ENCODE peak calls at places on chromosome 15, in five cellular contexts. One of them, this sample, is unnamed.

GRCh38 chr15:93028632-93029612 is 60.1 kb downstream of the RGMA start:
- DNase-seq in nephron progenitor cell: no peak
- DNase-seq in mammary epithelial cell: peak
- DNase-seq in A549: no peak
- DNase-seq in heart left ventricle: peak
- DNase-seq in this sample: peak

GRCh38 chr15:31383150-31383549 is 56.5 kb downstream of the KLF13 start:
- DNase-seq in A549: no peak
- DNase-seq in heart left ventricle: no peak
- DNase-seq in nephron progenitor cell: no peak
- DNase-seq in mammary epithelial cell: no peak
- DNase-seq in this sample: no peak

GRCh38 chr15:63176302-63176701 is 13.1 kb upstream of the RAB8B start:
- DNase-seq in nephron progenitor cell: no peak
- DNase-seq in A549: no peak
- DNase-seq in mammary epithelial cell: peak
- DNase-seq in heart left ventricle: no peak
- DNase-seq in this sample: no peak

GRCh38 chr15:37764733-37765191 is 169.7 kb upstream of the TMCO5A start:
- DNase-seq in heart left ventricle: no peak
- DNase-seq in mammary epithelial cell: peak
- DNase-seq in nephron progenitor cell: peak
- DNase-seq in A549: peak
- DNase-seq in this sample: peak

GRCh38 chr15:63497642-63498100 is 6.7 kb upstream of the USP3 start:
- DNase-seq in mammary epithelial cell: no peak
- DNase-seq in nephron progenitor cell: no peak
- DNase-seq in A549: no peak
- DNase-seq in heart left ventricle: no peak
- DNase-seq in this sample: no peak

GRCh38 chr15:57932348-57932747 is 133.2 kb downstream of the ALDH1A2 start:
- DNase-seq in A549: no peak
- DNase-seq in heart left ventricle: no peak
- DNase-seq in nephron progenitor cell: no peak
- DNase-seq in mammary epithelial cell: no peak
- DNase-seq in this sample: no peak

GRCh38 chr15:73983211-73983727 is 8.8 kb downstream of the STOML1 start:
- DNase-seq in heart left ventricle: peak
- DNase-seq in mammary epithelial cell: peak
- DNase-seq in A549: no peak
- DNase-seq in nephron progenitor cell: no peak
- DNase-seq in this sample: peak

GRCh38 chr15:63948436-63948835 is 97.8 kb downstream of the DAPK2 start:
- DNase-seq in nephron progenitor cell: no peak
- DNase-seq in mammary epithelial cell: no peak
- DNase-seq in A549: no peak
- DNase-seq in heart left ventricle: no peak
- DNase-seq in this sample: no peak

GRCh38 chr15:48695088-48695834 is 49.8 kb upstream of the FBN1 start:
- DNase-seq in A549: no peak
- DNase-seq in nephron progenitor cell: no peak
- DNase-seq in heart left ventricle: no peak
- DNase-seq in mammary epithelial cell: peak
- DNase-seq in this sample: peak

GRCh38 chr15:79436037-79436780 is 4.1 kb downstream of the MINAR1 start:
- DNase-seq in mammary epithelial cell: no peak
- DNase-seq in nephron progenitor cell: no peak
- DNase-seq in heart left ventricle: no peak
- DNase-seq in A549: no peak
- DNase-seq in this sample: no peak
- TF ChIP-seq CTCF in mammary epithelial cell: no peak
- TF ChIP-seq CTCF in nephron progenitor cell: no peak
- TF ChIP-seq CTCF in heart left ventricle: no peak
- TF ChIP-seq CTCF in A549: no peak
- TF ChIP-seq CTCF in this sample: no peak

GRCh38 chr15:66707310-66708160 is 5.5 kb downstream of the SMAD6 start:
- DNase-seq in heart left ventricle: no peak
- DNase-seq in mammary epithelial cell: no peak
- DNase-seq in A549: peak
- DNase-seq in nephron progenitor cell: peak
- DNase-seq in this sample: no peak
- TF ChIP-seq CTCF in heart left ventricle: no peak
- TF ChIP-seq CTCF in mammary epithelial cell: no peak
- TF ChIP-seq CTCF in A549: peak
- TF ChIP-seq CTCF in nephron progenitor cell: peak
- TF ChIP-seq CTCF in this sample: no peak

DNA sequence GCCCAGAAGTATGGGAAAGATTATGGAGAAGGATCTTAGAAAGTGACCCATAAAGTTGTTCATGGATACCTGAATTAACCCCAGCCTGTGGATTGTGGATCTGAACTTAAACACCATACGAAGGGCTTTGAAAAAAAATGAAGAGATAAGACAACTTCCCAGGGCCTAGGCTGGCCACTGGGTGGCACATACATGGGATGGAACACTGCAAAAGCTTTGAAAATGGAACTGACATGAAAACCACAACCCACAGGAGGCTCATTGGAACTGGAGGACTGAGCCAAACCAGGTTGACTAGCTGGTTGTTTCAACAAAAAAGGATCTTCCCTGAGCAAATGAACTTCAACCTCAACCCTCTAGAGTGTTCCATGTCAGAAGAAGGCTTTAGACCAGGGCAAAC is 34.5 kb downstream of the FMN1 start:
- DNase-seq in heart left ventricle: no peak
- DNase-seq in nephron progenitor cell: no peak
- DNase-seq in A549: no peak
- DNase-seq in mammary epithelial cell: no peak
- DNase-seq in this sample: no peak
- TF ChIP-seq CTCF in heart left ventricle: no peak
- TF ChIP-seq CTCF in nephron progenitor cell: no peak
- TF ChIP-seq CTCF in A549: no peak
- TF ChIP-seq CTCF in mammary epithelial cell: no peak
- TF ChIP-seq CTCF in this sample: no peak

GRCh38 chr15:79897380-79897678 is 515 bp upstream of the MTHFS start:
- DNase-seq in heart left ventricle: no peak
- DNase-seq in nephron progenitor cell: no peak
- DNase-seq in A549: no peak
- DNase-seq in mammary epithelial cell: no peak
- DNase-seq in this sample: no peak

GRCh38 chr15:79898369-79898768 is 1.6 kb upstream of the MTHFS start:
- DNase-seq in mammary epithelial cell: no peak
- DNase-seq in heart left ventricle: no peak
- DNase-seq in nephron progenitor cell: no peak
- DNase-seq in A549: no peak
- DNase-seq in this sample: no peak

GRCh38 chr15:79897701-79898113 is 893 bp upstream of the MTHFS start:
- DNase-seq in nephron progenitor cell: no peak
- DNase-seq in mammary epithelial cell: no peak
- DNase-seq in A549: no peak
- DNase-seq in heart left ventricle: no peak
- DNase-seq in this sample: no peak

GRCh38 chr15:79896131-79896633 is 632 bp downstream of the MTHFS start:
- DNase-seq in heart left ventricle: no peak
- DNase-seq in A549: no peak
- DNase-seq in mammary epithelial cell: no peak
- DNase-seq in nephron progenitor cell: no peak
- DNase-seq in this sample: peak

GRCh38 chr15:79896634-79897379 is at the start of gene MTHFS:
- DNase-seq in mammary epithelial cell: peak
- DNase-seq in heart left ventricle: peak
- DNase-seq in A549: peak
- DNase-seq in nephron progenitor cell: peak
- DNase-seq in this sample: peak
- TF ChIP-seq CTCF in mammary epithelial cell: peak
- TF ChIP-seq CTCF in heart left ventricle: peak
- TF ChIP-seq CTCF in A549: peak
- TF ChIP-seq CTCF in nephron progenitor cell: no peak
- TF ChIP-seq CTCF in this sample: peak

DNA sequence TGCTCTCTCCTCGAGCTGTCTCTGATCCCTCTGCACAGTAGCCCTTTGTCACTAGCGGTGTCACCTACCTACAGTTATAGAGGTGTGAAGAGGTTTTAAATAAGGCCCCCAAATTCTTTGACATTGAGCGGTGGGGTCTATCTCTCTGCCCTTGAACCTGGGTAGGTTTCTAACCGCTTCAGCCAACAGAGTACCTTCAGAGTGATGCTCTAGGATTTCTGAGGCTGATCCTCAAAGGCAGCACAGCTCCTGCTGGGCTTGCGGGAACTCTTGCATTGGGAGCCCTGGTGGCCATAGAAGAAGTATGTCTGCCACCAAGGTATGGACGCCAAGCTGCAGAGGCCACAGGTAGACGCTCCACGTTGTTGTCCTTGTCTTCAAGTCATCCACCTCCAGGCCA is 35.7 kb downstream of the ADAMTS17 start:
- DNase-seq in heart left ventricle: no peak
- DNase-seq in A549: no peak
- DNase-seq in nephron progenitor cell: no peak
- DNase-seq in mammary epithelial cell: no peak
- DNase-seq in this sample: no peak
- TF ChIP-seq CTCF in heart left ventricle: no peak
- TF ChIP-seq CTCF in A549: no peak
- TF ChIP-seq CTCF in nephron progenitor cell: no peak
- TF ChIP-seq CTCF in mammary epithelial cell: no peak
- TF ChIP-seq CTCF in this sample: no peak